ENCODE peak calls at places on chromosomes 13 and 19, in ten cellular contexts. F is left cardiac atrium, M is omental fat pad, Q is ELF-1, G is AG08395, E is upper lobe of left lung, R is HTR-8/SVneo, S is HS-5, K is putamen, I is Kasumi-1. X is an unnamed sample.

GRCh38 chr13:53015971-53016370 is 12.6 kb upstream of the OLFM4 start:
- DNase-seq in Q (no peak), K (no peak), M (no peak), G (no peak), F (no peak), S (no peak), R (no peak), E (no peak), I (no peak), X (no peak)

GRCh38 chr19:15372891-15373301 is 6.7 kb downstream of the AKAP8 start:
- DNase-seq in Q (no peak), E (peak), R (no peak), G (no peak), M (no peak), K (no peak), S (no peak), F (no peak), I (no peak), X (no peak)

GRCh38 chr13:111027481-111028439 is 87.3 kb upstream of the ARHGEF7 start:
- DNase-seq in M (no peak), K (no peak), F (no peak), R (no peak), Q (no peak), I (no peak), S (no peak), G (no peak), E (no peak), X (no peak)

GRCh38 chr13:99984463-99985242 is 3.1 kb downstream of the ZIC2 start:
- DNase-seq in E (no peak), F (no peak), S (no peak), K (no peak), G (no peak), Q (peak), I (no peak), M (no peak), R (no peak), X (no peak)

GRCh38 chr19:8575467-8575997 is 1.7 kb downstream of the MYO1F start:
- DNase-seq in K (no peak), G (peak), R (peak), Q (peak), I (no peak), F (peak), M (no peak), S (no peak), E (no peak), X (no peak)

GRCh38 chr19:17468302-17469091 is 1.8 kb upstream of the SLC27A1 start:
- DNase-seq in K (peak), F (peak), G (peak), E (peak), S (no peak), Q (peak), I (no peak), M (no peak), R (no peak), X (no peak)

GRCh38 chr19:41541990-41542584 is 33.9 kb upstream of the CEACAM21 start:
- DNase-seq in E (no peak), Q (peak), I (peak), S (no peak), R (peak), F (peak), M (peak), G (no peak), K (no peak), X (no peak)

GRCh38 chr13:85386424-85386823 is 412.8 kb downstream of the SLITRK6 start:
- DNase-seq in G (no peak), Q (no peak), S (no peak), R (no peak), M (no peak), I (no peak), K (no peak), F (no peak), E (no peak), X (no peak)

GRCh38 chr19:54248016-54248601 is 5.5 kb upstream of the LILRA6 start:
- DNase-seq in K (peak), S (no peak), F (no peak), M (no peak), R (no peak), Q (no peak), G (no peak), E (no peak), I (peak), X (no peak)

GRCh38 chr19:47240996-47241918 is 10.3 kb upstream of the BBC3 start:
- DNase-seq in R (no peak), M (peak), K (no peak), F (peak), Q (peak), G (peak), S (no peak), E (peak), I (peak), X (no peak)

X was measured in cerebellar nuclear complex.